ENCODE peak calls at places on chromosomes 11 and 22, in eight cellular contexts. W, X, U, N, I, A, K and M are unnamed samples.

GRCh38 chr22:45584621-45585436 is 82.1 kb downstream of the FBLN1 start:
- DNase-seq in W (no peak), X (no peak), U (no peak), N (no peak), I (no peak), A (no peak), K (no peak), M (no peak)

GRCh38 chr11:115075340-115075739 is 397.0 kb downstream of the NXPE2 start:
- DNase-seq in W (no peak), X (no peak), U (no peak), N (no peak), I (no peak), A (no peak), K (no peak), M (no peak)

GRCh38 chr11:57345555-57346151 is 7.5 kb downstream of the P2RX3 start:
- DNase-seq in W (peak; percentile 77), X (peak; percentile 66), U (peak; percentile 86), N (peak; percentile 86), I (peak; percentile 57), A (peak; percentile 97), K (peak; percentile 80), M (peak; percentile 59)

GRCh38 chr11:106426696-106427095 is 349.2 kb downstream of the AASDHPPT start:
- DNase-seq in W (no peak), X (no peak), U (no peak), N (no peak), I (no peak), A (no peak), K (no peak), M (no peak)

GRCh38 chr11:10497371-10498021 is 42.4 kb downstream of the AMPD3 start:
- DNase-seq in W (no peak), X (peak; percentile 27), U (no peak), N (no peak), I (no peak), A (no peak), K (peak; percentile 73), M (no peak)

GRCh38 chr22:45154383-45154782 is 9.3 kb upstream of the NUP50 start:
- DNase-seq in W (no peak), X (no peak), U (no peak), N (no peak), I (no peak), A (no peak), K (no peak), M (no peak)

GRCh38 chr22:43993072-43993760 is 30.9 kb upstream of the PARVB start:
- DNase-seq in W (peak; percentile 20), X (no peak), U (no peak), N (peak; percentile 88), I (peak; percentile 77), A (peak; percentile 85), K (peak; percentile 65), M (peak; percentile 77)

GRCh38 chr11:15692739-15693138 is 578.0 kb downstream of the INSC start:
- DNase-seq in W (no peak), X (no peak), U (no peak), N (no peak), I (no peak), A (no peak), K (no peak), M (no peak)

GRCh38 chr11:12280838-12281565 is 96.4 kb upstream of the PARVA start:
- DNase-seq in W (no peak), X (no peak), U (peak; percentile 59), N (peak; percentile 9), I (no peak), A (no peak), K (no peak), M (no peak)

GRCh38 chr11:36711104-36711825 is 113.2 kb upstream of the RAG2 start:
- DNase-seq in W (no peak), X (no peak), U (no peak), N (no peak), I (no peak), A (peak; percentile 51), K (no peak), M (no peak)

GRCh38 chr22:44685384-44686056 is 16.5 kb upstream of the PRR5 start:
- DNase-seq in W (peak; percentile 44), X (no peak), U (no peak), N (peak; percentile 60), I (no peak), A (peak; percentile 72), K (no peak), M (peak; percentile 56)

GRCh38 chr22:20569059-20570058 is 61.9 kb downstream of the MED15 start:
- DNase-seq in W (peak; percentile 76), X (no peak), U (peak; percentile 90), N (no peak), I (no peak), A (no peak), K (peak; percentile 88), M (no peak)

GRCh38 chr22:44542561-44543222 is 44.7 kb upstream of the RTL6 start:
- DNase-seq in W (no peak), X (peak; percentile 42), U (peak; percentile 39), N (no peak), I (no peak), A (no peak), K (peak; percentile 61), M (no peak)

GRCh38 chr11:2577071-2578005 is 122.5 kb downstream of the KCNQ1OT1 start:
- DNase-seq in W (no peak), X (peak; percentile 49), U (peak; percentile 56), N (peak; percentile 25), I (no peak), A (no peak), K (peak; percentile 50), M (no peak)

GRCh38 chr22:24404561-24405275 is 22.7 kb upstream of the ADORA2A start:
- DNase-seq in W (no peak), X (no peak), U (no peak), N (peak; percentile 22), I (no peak), A (no peak), K (no peak), M (no peak)

GRCh38 chr11:26063915-26064314 is 268.0 kb upstream of the ANO3 start:
- DNase-seq in W (no peak), X (no peak), U (no peak), N (no peak), I (no peak), A (no peak), K (no peak), M (no peak)

GRCh38 chr11:110711776-110712642 is at the start of gene ARHGAP20:
- DNase-seq in W (peak; percentile 42), X (peak; percentile 54), U (peak; percentile 83), N (peak; percentile 87), I (peak; percentile 63), A (peak; percentile 81), K (peak; percentile 85), M (peak; percentile 53)

DNA sequence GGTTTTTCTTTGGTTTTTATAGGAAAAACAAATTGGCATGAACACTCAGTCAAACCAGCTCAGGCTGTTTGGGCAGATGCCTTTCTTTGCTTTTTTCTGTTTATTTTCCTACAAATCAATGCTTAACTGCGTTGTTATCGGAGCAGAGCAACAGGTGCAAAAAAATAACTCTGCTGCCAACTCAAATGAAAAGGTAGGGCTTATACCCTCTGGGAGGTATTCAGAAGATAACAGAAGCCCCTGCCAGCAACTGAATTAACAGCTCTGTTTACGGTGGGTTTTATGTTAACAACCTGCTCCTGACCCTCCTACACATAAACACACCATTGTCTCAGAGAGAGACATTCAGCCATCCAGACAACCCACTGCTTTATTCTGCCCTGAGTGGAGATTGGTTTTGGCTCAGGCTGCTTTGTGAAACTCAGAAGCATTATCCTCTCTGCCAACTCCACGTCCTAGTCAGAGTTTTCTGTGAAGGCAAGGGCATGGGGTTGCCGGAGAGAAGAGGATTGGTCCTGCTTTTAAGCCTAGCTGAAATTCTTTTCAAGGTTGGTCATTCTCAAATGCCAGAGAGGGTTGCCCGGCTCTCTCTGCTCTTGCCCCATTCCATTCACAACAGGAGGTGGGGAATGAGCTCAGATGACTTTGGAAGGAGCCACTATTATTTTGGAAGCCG is 11.3 kb downstream of the EHF start:
- DNase-seq in W (peak; percentile 76), X (no peak), U (no peak), N (no peak), I (no peak), A (no peak), K (no peak), M (no peak)
- TF ChIP-seq POLR2AphosphoS5 in W (peak; percentile 74), X (no peak), U (no peak), N (no peak), I (no peak), A (no peak), K (no peak), M (no peak)

GRCh38 chr11:111918390-111919256 is at the start of gene C11orf52:
- DNase-seq in W (peak; percentile 92), X (peak; percentile 82), U (peak; percentile 75), N (no peak), I (no peak), A (peak; percentile 97), K (no peak), M (no peak)
- TF ChIP-seq POLR2AphosphoS5 in W (peak; percentile 91), X (no peak), U (no peak), N (no peak), I (no peak), A (no peak), K (no peak), M (no peak)

DNA sequence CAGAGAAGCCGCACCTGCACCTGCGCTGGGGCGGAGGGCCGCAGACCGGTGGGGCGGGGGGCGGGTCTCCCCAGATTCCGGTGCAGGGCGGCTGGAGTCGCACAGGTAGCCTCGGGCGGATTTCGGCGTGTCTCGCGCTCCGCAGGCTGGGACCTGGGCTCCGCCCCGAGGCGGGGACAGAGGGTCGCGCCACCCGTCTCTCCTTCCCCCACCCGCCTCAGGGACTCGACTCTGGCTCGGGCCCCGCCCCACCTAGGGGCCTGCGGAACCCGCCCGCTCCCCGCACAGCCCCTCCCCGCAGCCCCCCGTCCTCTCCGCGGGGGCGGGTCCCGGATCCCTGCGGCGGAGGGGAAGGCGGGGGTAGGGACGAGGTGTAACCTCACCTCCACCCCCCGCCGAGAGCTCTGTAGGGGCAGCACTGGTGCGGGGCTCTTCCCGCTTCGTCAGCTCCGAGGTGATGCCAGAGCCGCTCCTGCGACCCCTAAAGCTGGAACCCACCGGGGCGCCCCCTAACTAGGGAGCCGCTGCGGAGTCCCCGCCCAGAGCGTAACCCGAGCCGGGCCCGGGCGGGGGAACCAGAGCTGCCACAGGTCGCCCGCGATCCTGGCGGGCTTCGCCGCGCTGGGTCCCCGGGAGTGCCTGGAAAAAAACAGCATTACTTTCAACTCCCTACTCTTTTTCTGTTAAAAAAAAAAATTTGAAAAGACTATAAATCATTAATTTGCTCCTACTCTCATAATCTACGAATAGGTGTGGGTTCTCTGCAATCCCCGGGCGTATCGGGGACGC is at the start of gene SLC29A2:
- DNase-seq in W (peak; percentile 90), X (peak; percentile 88), U (peak; percentile 75), N (peak; percentile 91), I (peak; percentile 77), A (peak; percentile 98), K (no peak), M (peak; percentile 73)
- TF ChIP-seq POLR2AphosphoS5 in W (peak; percentile 28), X (no peak), U (no peak), N (no peak), I (no peak), A (peak; percentile 57), K (no peak), M (no peak)

DNA sequence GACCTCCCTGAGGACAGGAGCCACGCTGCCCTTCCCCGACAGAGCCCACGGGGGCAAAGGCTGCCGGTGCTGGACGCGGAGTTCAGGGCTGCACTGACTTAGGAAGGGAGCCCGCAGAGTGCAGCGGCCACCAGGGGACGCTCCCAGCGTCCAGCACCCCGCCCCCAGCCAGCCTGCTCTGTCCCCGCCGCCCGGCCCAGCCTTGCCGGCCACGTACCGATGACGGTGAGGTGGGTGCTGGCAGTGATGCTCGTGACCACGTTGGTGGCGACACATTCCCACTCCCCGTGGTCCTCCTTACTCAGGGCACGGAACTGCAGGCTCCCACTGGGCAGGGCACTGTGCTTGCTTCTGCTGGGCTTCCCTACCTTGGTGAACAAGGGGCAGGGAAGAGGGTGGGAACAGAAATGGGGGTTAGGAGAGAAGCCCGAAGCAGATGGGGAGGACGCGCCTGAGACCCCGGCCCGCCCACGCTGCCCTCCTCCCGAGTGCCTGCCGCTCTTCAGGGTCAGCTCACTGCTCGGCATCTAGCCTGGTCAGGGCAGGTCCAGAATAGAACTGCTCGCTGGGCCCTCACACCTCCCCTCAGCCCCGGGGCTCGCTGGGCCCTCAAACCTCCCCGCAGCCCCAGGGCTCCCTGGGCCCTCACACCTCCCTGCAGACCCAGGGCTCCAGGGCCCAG is 25.9 kb downstream of the IGSF9B start:
- DNase-seq in W (no peak), X (no peak), U (no peak), N (no peak), I (no peak), A (peak; percentile 76), K (no peak), M (no peak)
- TF ChIP-seq POLR2AphosphoS5 in W (no peak), X (no peak), U (no peak), N (no peak), I (no peak), A (no peak), K (no peak), M (no peak)